ENCODE peak calls at places on chromosomes 7 and 10, in six cellular contexts. One of them, this sample, is unnamed.

GRCh38 chr7:106003525-106004064 is 40.5 kb downstream of the CDHR3 start:
- DNase-seq in neuronal stem cell: no peak
- DNase-seq in H1: no peak
- DNase-seq in H9: no peak
- DNase-seq in IMR-90: no peak
- DNase-seq in mesendoderm: no peak
- DNase-seq in this sample: no peak

GRCh38 chr10:93458821-93459257 is 23.3 kb downstream of the MYOF start:
- DNase-seq in neuronal stem cell: no peak
- DNase-seq in mesendoderm: peak; percentile 99
- DNase-seq in H1: no peak
- DNase-seq in IMR-90: peak; percentile 100
- DNase-seq in H9: peak; percentile 82
- DNase-seq in this sample: peak; percentile 100

GRCh38 chr7:99386584-99387238 is 12.2 kb downstream of the ARPC1B start:
- DNase-seq in neuronal stem cell: no peak
- DNase-seq in H1: no peak
- DNase-seq in mesendoderm: peak; percentile 81
- DNase-seq in IMR-90: peak; percentile 37
- DNase-seq in H9: no peak
- DNase-seq in this sample: peak; percentile 36

GRCh38 chr7:17706734-17707133 is 233.6 kb downstream of the SNX13 start:
- DNase-seq in mesendoderm: peak; percentile 81
- DNase-seq in IMR-90: peak; percentile 72
- DNase-seq in H9: peak; percentile 72
- DNase-seq in neuronal stem cell: peak; percentile 51
- DNase-seq in H1: peak; percentile 54
- DNase-seq in this sample: peak; percentile 69

GRCh38 chr10:73911553-73912004 is 647 bp downstream of the PLAU start:
- DNase-seq in mesendoderm: no peak
- DNase-seq in neuronal stem cell: peak; percentile 18
- DNase-seq in H1: no peak
- DNase-seq in H9: no peak
- DNase-seq in IMR-90: peak; percentile 43
- DNase-seq in this sample: peak; percentile 65

GRCh38 chr10:1363466-1364121 is 307.4 kb downstream of the WDR37 start:
- DNase-seq in IMR-90: no peak
- DNase-seq in neuronal stem cell: no peak
- DNase-seq in H1: peak; percentile 44
- DNase-seq in H9: no peak
- DNase-seq in mesendoderm: no peak
- DNase-seq in this sample: no peak

GRCh38 chr7:43593010-43593409 is 10.1 kb downstream of the STK17A start:
- DNase-seq in mesendoderm: no peak
- DNase-seq in H1: no peak
- DNase-seq in IMR-90: no peak
- DNase-seq in H9: no peak
- DNase-seq in neuronal stem cell: no peak
- DNase-seq in this sample: peak; percentile 46

GRCh38 chr10:97234403-97234802 is 48.6 kb upstream of the SLIT1 start:
- DNase-seq in H9: no peak
- DNase-seq in neuronal stem cell: peak; percentile 27
- DNase-seq in IMR-90: peak; percentile 64
- DNase-seq in H1: no peak
- DNase-seq in mesendoderm: peak; percentile 38
- DNase-seq in this sample: peak; percentile 47

GRCh38 chr7:19069842-19070241 is 47.6 kb downstream of the TWIST1 start:
- DNase-seq in H9: no peak
- DNase-seq in mesendoderm: peak; percentile 66
- DNase-seq in H1: no peak
- DNase-seq in neuronal stem cell: peak; percentile 3
- DNase-seq in IMR-90: peak; percentile 24
- DNase-seq in this sample: no peak

GRCh38 chr7:128263420-128263819 is 22.3 kb downstream of the LEP start:
- DNase-seq in H1: no peak
- DNase-seq in H9: no peak
- DNase-seq in IMR-90: no peak
- DNase-seq in mesendoderm: peak; percentile 25
- DNase-seq in neuronal stem cell: no peak
- DNase-seq in this sample: no peak

GRCh38 chr7:108147031-108147563 is 16.9 kb upstream of the LAMB4 start:
- DNase-seq in IMR-90: no peak
- DNase-seq in mesendoderm: no peak
- DNase-seq in H1: no peak
- DNase-seq in neuronal stem cell: no peak
- DNase-seq in H9: no peak
- DNase-seq in this sample: no peak

GRCh38 chr10:82969405-82969804 is 1094.4 kb downstream of the NRG3 start:
- DNase-seq in H9: no peak
- DNase-seq in H1: no peak
- DNase-seq in mesendoderm: peak; percentile 40
- DNase-seq in IMR-90: peak; percentile 4
- DNase-seq in neuronal stem cell: no peak
- DNase-seq in this sample: peak; percentile 35

GRCh38 chr7:92246363-92247101 is 758 bp downstream of the ANKIB1 start:
- DNase-seq in IMR-90: peak; percentile 18
- DNase-seq in neuronal stem cell: no peak
- DNase-seq in H1: no peak
- DNase-seq in mesendoderm: peak; percentile 72
- DNase-seq in H9: peak; percentile 73
- DNase-seq in this sample: peak; percentile 55

GRCh38 chr10:45239642-45240041 is 75.8 kb downstream of the OR13A1 start:
- DNase-seq in IMR-90: peak; percentile 6
- DNase-seq in mesendoderm: no peak
- DNase-seq in H1: no peak
- DNase-seq in H9: no peak
- DNase-seq in neuronal stem cell: no peak
- DNase-seq in this sample: no peak
- H3K27ac ChIP-seq in IMR-90: no peak overlapping the region
- H3K27ac ChIP-seq in mesendoderm: no peak overlapping the region
- H3K27ac ChIP-seq in H1: no peak overlapping the region
- H3K27ac ChIP-seq in H9: no peak overlapping the region
- H3K27ac ChIP-seq in neuronal stem cell: no peak overlapping the region
- H3K27ac ChIP-seq in this sample: no peak overlapping the region

GRCh38 chr7:6642861-6643640 is 5.9 kb downstream of the ZNF316 start:
- DNase-seq in mesendoderm: no peak
- DNase-seq in H1: no peak
- DNase-seq in H9: no peak
- DNase-seq in neuronal stem cell: no peak
- DNase-seq in IMR-90: no peak
- DNase-seq in this sample: no peak
- H3K4ac ChIP-seq in mesendoderm: no peak overlapping the region
- H3K4ac ChIP-seq in H1: no peak overlapping the region
- H3K4ac ChIP-seq in H9: no peak overlapping the region
- H3K4ac ChIP-seq in neuronal stem cell: no peak overlapping the region
- H3K4ac ChIP-seq in IMR-90: no peak overlapping the region
- H3K4ac ChIP-seq in this sample: no peak overlapping the region

GRCh38 chr7:101216860-101217387 is 457 bp downstream of the PLOD3 start:
- DNase-seq in IMR-90: no peak
- DNase-seq in neuronal stem cell: peak; percentile 31
- DNase-seq in mesendoderm: no peak
- DNase-seq in H1: no peak
- DNase-seq in H9: no peak
- DNase-seq in this sample: no peak
- H3K27ac ChIP-seq in IMR-90: peak overlapping the region; percentile 89
- H3K27ac ChIP-seq in neuronal stem cell: peak overlapping the region; percentile 80
- H3K27ac ChIP-seq in mesendoderm: peak overlapping the region; percentile 45
- H3K27ac ChIP-seq in H1: no peak overlapping the region
- H3K27ac ChIP-seq in H9: no peak overlapping the region
- H3K27ac ChIP-seq in this sample: no peak overlapping the region

GRCh38 chr7:39637400-39637799 is 14.0 kb downstream of the RALA start:
- DNase-seq in neuronal stem cell: no peak
- DNase-seq in H1: no peak
- DNase-seq in mesendoderm: no peak
- DNase-seq in H9: no peak
- DNase-seq in IMR-90: no peak
- DNase-seq in this sample: no peak

GRCh38 chr7:39633563-39634550 is 10.5 kb downstream of the RALA start:
- DNase-seq in IMR-90: no peak
- DNase-seq in H1: no peak
- DNase-seq in H9: no peak
- DNase-seq in mesendoderm: no peak
- DNase-seq in neuronal stem cell: no peak
- DNase-seq in this sample: no peak

GRCh38 chr7:39642896-39643295 is 19.5 kb downstream of the RALA start:
- DNase-seq in mesendoderm: no peak
- DNase-seq in IMR-90: no peak
- DNase-seq in H1: no peak
- DNase-seq in neuronal stem cell: no peak
- DNase-seq in H9: no peak
- DNase-seq in this sample: no peak

GRCh38 chr7:39637963-39638485 is 14.7 kb downstream of the RALA start:
- DNase-seq in mesendoderm: no peak
- DNase-seq in H9: no peak
- DNase-seq in neuronal stem cell: no peak
- DNase-seq in IMR-90: no peak
- DNase-seq in H1: no peak
- DNase-seq in this sample: no peak
- H3K4ac ChIP-seq in mesendoderm: no peak overlapping the region
- H3K4ac ChIP-seq in H9: no peak overlapping the region
- H3K4ac ChIP-seq in neuronal stem cell: no peak overlapping the region
- H3K4ac ChIP-seq in IMR-90: no peak overlapping the region
- H3K4ac ChIP-seq in H1: no peak overlapping the region
- H3K4ac ChIP-seq in this sample: no peak overlapping the region

GRCh38 chr10:69463886-69464285 is 12.6 kb downstream of the TSPAN15 start:
- DNase-seq in H1: no peak
- DNase-seq in neuronal stem cell: no peak
- DNase-seq in H9: no peak
- DNase-seq in IMR-90: no peak
- DNase-seq in mesendoderm: no peak
- DNase-seq in this sample: no peak
- H3K27ac ChIP-seq in H1: no peak overlapping the region
- H3K27ac ChIP-seq in neuronal stem cell: no peak overlapping the region
- H3K27ac ChIP-seq in H9: no peak overlapping the region
- H3K27ac ChIP-seq in IMR-90: no peak overlapping the region
- H3K27ac ChIP-seq in mesendoderm: no peak overlapping the region
- H3K27ac ChIP-seq in this sample: no peak overlapping the region

GRCh38 chr7:139362981-139363380 is 3.3 kb downstream of the LUC7L2 start:
- DNase-seq in H1: no peak
- DNase-seq in IMR-90: no peak
- DNase-seq in neuronal stem cell: no peak
- DNase-seq in mesendoderm: no peak
- DNase-seq in H9: no peak
- DNase-seq in this sample: no peak
- H3K4ac ChIP-seq in H1: no peak overlapping the region
- H3K4ac ChIP-seq in IMR-90: no peak overlapping the region
- H3K4ac ChIP-seq in neuronal stem cell: no peak overlapping the region
- H3K4ac ChIP-seq in mesendoderm: no peak overlapping the region
- H3K4ac ChIP-seq in H9: no peak overlapping the region
- H3K4ac ChIP-seq in this sample: no peak overlapping the region

GRCh38 chr10:78550090-78550489 is 516.4 kb downstream of the RPS24 start:
- DNase-seq in neuronal stem cell: no peak
- DNase-seq in mesendoderm: no peak
- DNase-seq in H1: no peak
- DNase-seq in IMR-90: no peak
- DNase-seq in H9: no peak
- DNase-seq in this sample: no peak

GRCh38 chr10:78553792-78554191 is 515.0 kb upstream of the ZMIZ1 start:
- DNase-seq in H9: no peak
- DNase-seq in mesendoderm: peak; percentile 72
- DNase-seq in neuronal stem cell: no peak
- DNase-seq in H1: no peak
- DNase-seq in IMR-90: no peak
- DNase-seq in this sample: no peak

GRCh38 chr10:78551184-78552005 is 517.4 kb upstream of the ZMIZ1 start:
- DNase-seq in IMR-90: no peak
- DNase-seq in mesendoderm: peak; percentile 84
- DNase-seq in neuronal stem cell: no peak
- DNase-seq in H1: no peak
- DNase-seq in H9: peak; percentile 85
- DNase-seq in this sample: no peak

GRCh38 chr10:78550716-78551115 is 517.1 kb downstream of the RPS24 start:
- DNase-seq in mesendoderm: no peak
- DNase-seq in neuronal stem cell: no peak
- DNase-seq in H1: no peak
- DNase-seq in H9: no peak
- DNase-seq in IMR-90: no peak
- DNase-seq in this sample: no peak

DNA sequence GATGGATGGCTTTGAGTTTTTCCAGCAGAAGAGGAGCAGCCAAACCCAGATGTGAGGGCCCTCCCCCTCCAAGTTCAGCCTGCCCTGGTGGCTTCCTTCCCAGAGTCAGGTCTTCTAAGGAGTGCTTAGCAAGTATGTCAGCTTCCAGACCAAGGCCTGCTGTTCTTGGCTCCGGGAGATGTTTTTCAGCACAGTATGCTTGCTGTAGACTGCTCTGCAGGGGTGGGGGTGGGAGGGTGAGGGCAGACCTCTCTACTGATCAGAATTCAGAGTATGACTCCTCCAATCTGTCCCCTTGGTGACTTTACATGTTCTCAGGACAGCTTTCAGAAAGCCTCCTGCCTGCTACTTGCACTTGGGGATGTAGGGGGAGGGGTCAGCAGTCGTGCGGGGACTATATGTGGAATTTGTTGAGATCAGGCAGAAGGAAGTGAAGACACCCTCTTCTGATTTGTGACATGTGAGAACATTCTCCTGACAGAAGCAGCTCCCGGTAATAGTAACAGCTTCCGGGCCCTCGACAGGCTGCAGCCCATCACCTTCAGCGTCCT is 516.4 kb upstream of the ZMIZ1 start:
- DNase-seq in H9: no peak
- DNase-seq in neuronal stem cell: no peak
- DNase-seq in IMR-90: peak; percentile 60
- DNase-seq in mesendoderm: peak; percentile 72
- DNase-seq in H1: no peak
- DNase-seq in this sample: peak; percentile 22
- H3K27ac ChIP-seq in H9: no peak overlapping the region
- H3K27ac ChIP-seq in neuronal stem cell: no peak overlapping the region
- H3K27ac ChIP-seq in IMR-90: peak overlapping the region; percentile 16
- H3K27ac ChIP-seq in mesendoderm: peak overlapping the region; percentile 53
- H3K27ac ChIP-seq in H1: no peak overlapping the region
- H3K27ac ChIP-seq in this sample: no peak overlapping the region

This sample was measured in mesenchymal stem cell.